ENCODE peak calls at places on chromosome 13, in six cellular contexts. Z is iPS-NIHi11; Y is erythroblast; D is type B pancreatic cell; C is stimulated activated CD4-positive, alpha-beta T cell treated with anti-CD3 and anti-CD28 coated beads, Interleukin-4, amount 100 ng/mL, for 4 hours; V is nephron progenitor cell. J is an unnamed sample.
A peak's percentile ranks its signal among the peaks of the same experiment; 100 is the strongest.

GRCh38 chr13:39311619-39312018 is 273.4 kb downstream of the NHLRC3 start:
- DNase-seq in Z (no peak), Y (no peak), D (no peak), C (no peak), V (no peak), J (no peak)

GRCh38 chr13:44365008-44365407 is 8.6 kb upstream of the SERP2 start:
- DNase-seq in Z (no peak), Y (no peak), D (no peak), C (no peak), V (no peak), J (no peak)

GRCh38 chr13:31069808-31070544 is 91.7 kb downstream of the HSPH1 start:
- DNase-seq in Z (peak; percentile 35), Y (no peak), D (no peak), C (no peak), V (no peak), J (no peak)

GRCh38 chr13:41802684-41803554 is 158.0 kb downstream of the VWA8 start:
- DNase-seq in Z (no peak), Y (no peak), D (no peak), C (no peak), V (no peak), J (no peak)

GRCh38 chr13:49503951-49504350 is 8.2 kb downstream of the PHF11 start:
- DNase-seq in Z (no peak), Y (no peak), D (no peak), C (no peak), V (no peak), J (no peak)

GRCh38 chr13:74886496-74886895 is 595.5 kb downstream of the TBC1D4 start:
- DNase-seq in Z (no peak), Y (no peak), D (no peak), C (no peak), V (no peak), J (no peak)

GRCh38 chr13:41050041-41050440 is 11.3 kb upstream of the WBP4 start:
- DNase-seq in Z (no peak), Y (no peak), D (no peak), C (no peak), V (no peak), J (no peak)

GRCh38 chr13:51240178-51240577 is 18.0 kb downstream of the FAM124A start:
- DNase-seq in Z (no peak), Y (no peak), D (no peak), C (no peak), V (no peak), J (no peak)

GRCh38 chr13:33876716-33877394 is 58.9 kb downstream of the RFC3 start:
- DNase-seq in Z (no peak), Y (no peak), D (no peak), C (no peak), V (no peak), J (no peak)

GRCh38 chr13:33639158-33639557 is 178.8 kb upstream of the RFC3 start:
- DNase-seq in Z (no peak), Y (no peak), D (no peak), C (no peak), V (no peak), J (no peak)

GRCh38 chr13:71464673-71465072 is 402.3 kb downstream of the DACH1 start:
- DNase-seq in Z (no peak), Y (no peak), D (no peak), C (no peak), V (no peak), J (no peak)

GRCh38 chr13:98778749-98779148 is 26.3 kb upstream of the SLC15A1 start:
- DNase-seq in Z (no peak), Y (no peak), D (no peak), C (no peak), V (no peak), J (no peak)

GRCh38 chr13:41004875-41005693 is 14.0 kb downstream of the ELF1 start:
- DNase-seq in Z (no peak), Y (peak; percentile 62), D (no peak), C (no peak), V (no peak), J (no peak)

GRCh38 chr13:72970956-72971355 is 87.8 kb upstream of the KLF5 start:
- DNase-seq in Z (no peak), Y (no peak), D (no peak), C (no peak), V (no peak), J (no peak)

GRCh38 chr13:51797664-51798488 is 6.1 kb downstream of the DHRS12 start:
- DNase-seq in Z (peak; percentile 78), Y (peak; percentile 67), D (no peak), C (peak; percentile 42), V (peak; percentile 30), J (no peak)

GRCh38 chr13:26502826-26503225 is 54.7 kb upstream of the WASF3 start:
- DNase-seq in Z (no peak), Y (no peak), D (no peak), C (peak; percentile 19), V (no peak), J (no peak)

GRCh38 chr13:50916701-50917184 is 7.2 kb downstream of the RNASEH2B start:
- DNase-seq in Z (no peak), Y (peak; percentile 14), D (no peak), C (no peak), V (no peak), J (no peak)